ENCODE peak calls at places on chromosomes 6 and 20, in nine cellular contexts. Q is CD4-positive, alpha-beta T cell; G is NCI-H2171; E is NCI-H1417 treated with DMSO at 0.1 percent for 48 hours; C is choroid plexus epithelial cell; Y is cardiac fibroblast; P is neural crest cell; X is NCI-H510A treated with DMSO at 0.1 percent for 48 hours; N is NCI-H748 treated with DMSO at 0.1 percent for 48 hours. A is an unnamed sample.

GRCh38 chr20:51534764-51535386 is 7.6 kb downstream of the NFATC2 start:
- DNase-seq in P (no peak), X (no peak), E (no peak), Q (no peak), G (no peak), C (no peak), N (no peak), Y (no peak), A (no peak)

GRCh38 chr6:170344631-170345576 is 38.3 kb downstream of the FAM120B start:
- DNase-seq in N (no peak), P (peak), X (no peak), C (peak), G (no peak), E (no peak), Y (peak), Q (no peak), A (no peak)

GRCh38 chr6:85923013-85923430 is 280.3 kb upstream of the SYNCRIP start:
- DNase-seq in Y (peak), N (peak), C (peak), Q (no peak), G (peak), X (peak), E (peak), P (peak), A (no peak)

GRCh38 chr6:6494677-6495076 is 93.8 kb upstream of the LY86 start:
- DNase-seq in G (no peak), X (peak), Q (no peak), Y (no peak), E (no peak), C (no peak), P (peak), N (peak), A (no peak)

GRCh38 chr6:159972506-159973268 is 3.8 kb downstream of the IGF2R start:
- DNase-seq in E (no peak), P (no peak), G (no peak), Y (no peak), Q (no peak), X (no peak), N (no peak), C (no peak), A (no peak)

GRCh38 chr6:125587624-125588023 is 161.8 kb upstream of the HEY2 start:
- DNase-seq in G (no peak), N (no peak), C (peak), X (no peak), P (no peak), E (no peak), Q (no peak), Y (no peak), A (no peak)

GRCh38 chr20:58890454-58891075 is 38.0 kb downstream of the GNAS start:
- DNase-seq in G (peak), N (peak), P (peak), Y (peak), C (peak), X (peak), Q (peak), E (peak), A (peak)

GRCh38 chr6:3696525-3696924 is 55.0 kb downstream of the PXDC1 start:
- DNase-seq in E (no peak), G (peak), Y (peak), C (peak), X (no peak), N (no peak), P (no peak), Q (no peak), A (no peak)

GRCh38 chr6:128520436-128521301 is at the start of gene PTPRK:
- DNase-seq in G (peak), E (no peak), Q (peak), X (peak), N (peak), P (peak), C (peak), Y (peak), A (peak)

GRCh38 chr20:37803476-37804307 is 99.2 kb upstream of the VSTM2L start:
- DNase-seq in N (no peak), P (no peak), Q (no peak), Y (no peak), X (no peak), E (no peak), G (no peak), C (no peak), A (no peak)

GRCh38 chr20:38995536-38996044 is 33.4 kb downstream of the DHX35 start:
- DNase-seq in X (no peak), Q (no peak), P (no peak), N (no peak), Y (no peak), C (no peak), G (no peak), E (no peak), A (no peak)

GRCh38 chr20:58989196-58989595 is 8.1 kb downstream of the NELFCD start:
- DNase-seq in X (no peak), E (no peak), Q (no peak), G (no peak), C (no peak), Y (no peak), P (no peak), N (no peak), A (no peak)